ENCODE peak calls at places on chromosome 4, in eight cellular contexts. A is bronchial epithelial cell, L is neural crest cell, Z is fibroblast of villous mesenchyme, B is body of pancreas, G is fibroblast of pulmonary artery, H is fibroblast of mammary gland, K is H1. D is an unnamed sample.

GRCh38 chr4:151263455-151263854 is 13.5 kb upstream of the PRSS48 start:
- DNase-seq in A (no peak), L (no peak), Z (no peak), B (no peak), G (no peak), H (no peak), K (no peak), D (no peak)

GRCh38 chr4:10926025-10926424 is 241.5 kb upstream of the CLNK start:
- DNase-seq in A (peak; percentile 29), L (no peak), Z (no peak), B (no peak), G (no peak), H (peak; percentile 48), K (no peak), D (no peak)

GRCh38 chr4:4781936-4782754 is 77.3 kb upstream of the MSX1 start:
- DNase-seq in A (peak; percentile 41), L (no peak), Z (no peak), B (no peak), G (peak; percentile 8), H (peak; percentile 75), K (no peak), D (no peak)

GRCh38 chr4:187544461-187545053 is 451.0 kb upstream of the ZFP42 start:
- DNase-seq in A (peak; percentile 18), L (no peak), Z (no peak), B (no peak), G (no peak), H (no peak), K (no peak), D (no peak)

GRCh38 chr4:30600246-30600645 is 119.9 kb upstream of the PCDH7 start:
- DNase-seq in A (no peak), L (no peak), Z (peak; percentile 35), B (no peak), G (peak; percentile 57), H (peak; percentile 73), K (no peak), D (no peak)

GRCh38 chr4:148574502-148574901 is 132.3 kb upstream of the NR3C2 start:
- DNase-seq in A (no peak), L (no peak), Z (peak; percentile 1), B (no peak), G (peak; percentile 10), H (peak; percentile 19), K (no peak), D (no peak)

GRCh38 chr4:57023104-57023503 is 44.4 kb downstream of the POLR2B start:
- DNase-seq in A (peak; percentile 97), L (no peak), Z (peak; percentile 94), B (no peak), G (peak; percentile 86), H (peak; percentile 88), K (no peak), D (no peak)

GRCh38 chr4:8688908-8689445 is 96.4 kb downstream of the CPZ start:
- DNase-seq in A (no peak), L (no peak), Z (no peak), B (no peak), G (no peak), H (no peak), K (no peak), D (no peak)

GRCh38 chr4:176906693-176907092 is 114.0 kb upstream of the VEGFC start:
- DNase-seq in A (no peak), L (no peak), Z (peak; percentile 23), B (no peak), G (no peak), H (no peak), K (no peak), D (no peak)

GRCh38 chr4:53196195-53196641 is 169.6 kb downstream of the SCFD2 start:
- DNase-seq in A (no peak), L (no peak), Z (peak; percentile 77), B (no peak), G (no peak), H (peak; percentile 17), K (no peak), D (no peak)

GRCh38 chr4:54784188-54784671 is 126.5 kb downstream of the KIT start:
- DNase-seq in A (no peak), L (no peak), Z (peak; percentile 88), B (peak; percentile 56), G (peak; percentile 92), H (peak; percentile 89), K (no peak), D (no peak)

GRCh38 chr4:182808673-182809416 is 108.3 kb downstream of the DCTD start:
- DNase-seq in A (peak; percentile 34), L (no peak), Z (no peak), B (no peak), G (peak; percentile 24), H (no peak), K (no peak), D (no peak)

GRCh38 chr4:176641237-176641636 is 151.5 kb downstream of the VEGFC start:
- DNase-seq in A (peak; percentile 13), L (no peak), Z (no peak), B (no peak), G (peak; percentile 40), H (peak; percentile 30), K (no peak), D (no peak)

GRCh38 chr4:26858947-26859401 is 1.7 kb upstream of the STIM2 start:
- DNase-seq in A (peak; percentile 54), L (no peak), Z (no peak), B (no peak), G (no peak), H (peak; percentile 28), K (no peak), D (no peak)

GRCh38 chr4:8215001-8215427 is 15.9 kb downstream of the SH3TC1 start:
- DNase-seq in A (no peak), L (no peak), Z (peak; percentile 95), B (peak; percentile 62), G (peak; percentile 94), H (peak; percentile 79), K (no peak), D (no peak)

GRCh38 chr4:8648816-8649630 is 56.5 kb downstream of the CPZ start:
- DNase-seq in A (no peak), L (no peak), Z (no peak), B (no peak), G (no peak), H (no peak), K (no peak), D (peak; percentile 64)

GRCh38 chr4:163544407-163545038 is 50.0 kb downstream of the TMA16 start:
- DNase-seq in A (peak; percentile 31), L (peak; percentile 68), Z (peak; percentile 56), B (peak; percentile 43), G (peak; percentile 63), H (peak; percentile 47), K (no peak), D (no peak)

GRCh38 chr4:73172166-73172565 is 86.4 kb downstream of the ANKRD17 start:
- DNase-seq in A (no peak), L (no peak), Z (peak; percentile 54), B (no peak), G (peak; percentile 65), H (no peak), K (no peak), D (no peak)

GRCh38 chr4:78058591-78059523 is 1.7 kb downstream of the FRAS1 start:
- DNase-seq in A (peak; percentile 40), L (peak; percentile 44), Z (no peak), B (peak; percentile 49), G (peak; percentile 23), H (peak; percentile 36), K (peak; percentile 21), D (no peak)

GRCh38 chr4:113243312-113243711 is 193.9 kb downstream of the ANK2 start:
- DNase-seq in A (no peak), L (no peak), Z (no peak), B (no peak), G (no peak), H (no peak), K (no peak), D (no peak)

GRCh38 chr4:113248320-113248719 is 198.9 kb downstream of the ANK2 start:
- DNase-seq in A (no peak), L (no peak), Z (no peak), B (peak; percentile 14), G (no peak), H (no peak), K (peak; percentile 39), D (no peak)
- TF ChIP-seq CTCF in A (no peak), L (no peak), Z (peak; percentile 29), B (no peak), G (no peak), H (peak; percentile 17), K (peak; percentile 91), D (peak; percentile 14)

DNA sequence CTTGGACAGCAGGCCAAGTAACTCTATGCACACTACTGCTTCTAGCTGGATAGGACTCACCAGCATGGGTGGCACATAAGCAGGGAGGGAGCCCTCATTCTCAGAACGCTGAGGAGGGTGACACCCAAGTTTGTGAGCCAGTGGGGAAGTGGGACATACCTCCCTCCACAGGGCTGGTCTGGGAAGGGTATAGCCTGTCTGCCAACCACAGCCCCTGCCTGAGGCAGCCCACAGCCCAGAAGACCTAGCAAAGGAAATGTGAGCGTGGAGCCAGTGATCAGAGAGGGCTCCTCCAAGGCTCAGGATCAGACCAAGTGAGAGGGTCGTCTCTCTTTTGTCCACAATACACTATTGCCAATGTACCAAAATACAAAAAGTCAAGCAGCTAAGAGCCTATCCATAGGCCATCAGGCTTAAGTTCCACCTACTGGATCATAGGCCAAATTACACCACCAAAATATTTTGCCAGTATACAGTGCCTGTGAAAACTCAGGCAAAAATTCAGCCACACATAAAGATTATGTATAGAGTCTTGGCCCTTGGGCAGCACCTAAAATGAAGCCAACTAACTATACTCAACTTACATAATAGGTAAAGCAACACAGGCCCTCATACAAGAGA is 1203.1 kb downstream of the PCDH18 start:
- DNase-seq in A (no peak), L (no peak), Z (no peak), B (no peak), G (peak; percentile 4), H (no peak), K (no peak), D (no peak)
- TF ChIP-seq CTCF in A (no peak), L (peak; percentile 33), Z (no peak), B (no peak), G (peak; percentile 16), H (no peak), K (no peak), D (peak; percentile 37)

GRCh38 chr4:88659061-88659889 is 38.4 kb downstream of the NAP1L5 start:
- DNase-seq in A (peak; percentile 78), L (no peak), Z (peak; percentile 81), B (peak; percentile 70), G (peak; percentile 83), H (peak; percentile 86), K (no peak), D (no peak)
- TF ChIP-seq CTCF in A (peak; percentile 80), L (peak; percentile 72), Z (peak; percentile 85), B (peak; percentile 70), G (peak; percentile 87), H (peak; percentile 87), K (peak; percentile 38), D (peak; percentile 76)

GRCh38 chr4:784401-785331 is 41.3 kb downstream of the CPLX1 start:
- DNase-seq in A (no peak), L (no peak), Z (no peak), B (no peak), G (no peak), H (no peak), K (no peak), D (no peak)

GRCh38 chr4:779555-779954 is 46.4 kb downstream of the CPLX1 start:
- DNase-seq in A (no peak), L (no peak), Z (no peak), B (no peak), G (no peak), H (no peak), K (no peak), D (no peak)

GRCh38 chr4:780730-781492 is 45.0 kb downstream of the CPLX1 start:
- DNase-seq in A (no peak), L (no peak), Z (peak; percentile 32), B (no peak), G (no peak), H (no peak), K (no peak), D (no peak)

GRCh38 chr4:783133-783541 is 42.8 kb downstream of the CPLX1 start:
- DNase-seq in A (no peak), L (no peak), Z (no peak), B (no peak), G (no peak), H (no peak), K (no peak), D (no peak)

GRCh38 chr4:781493-782216 is 44.3 kb downstream of the CPLX1 start:
- DNase-seq in A (peak; percentile 94), L (peak; percentile 96), Z (peak; percentile 99), B (peak; percentile 99), G (peak; percentile 99), H (peak; percentile 98), K (peak; percentile 98), D (peak; percentile 100)
- TF ChIP-seq CTCF in A (no peak), L (no peak), Z (no peak), B (no peak), G (no peak), H (no peak), K (no peak), D (no peak)